ENCODE peak calls at places on chromosomes 2 and 18, in seven cellular contexts. L, W, R, V, N, F and U are unnamed samples.

GRCh38 chr2:184597571-184597980 is 753 bp upstream of the ZNF804A start:
- DNase-seq in F (no peak), N (no peak), W (peak; percentile 34), V (no peak), L (peak; percentile 94), R (peak; percentile 46), U (no peak)

GRCh38 chr2:54572262-54572635 is 116.1 kb downstream of the SPTBN1 start:
- DNase-seq in R (peak; percentile 95), L (peak; percentile 57), F (no peak), W (peak; percentile 92), N (no peak), V (no peak), U (no peak)

GRCh38 chr18:48649231-48649630 is 110.4 kb downstream of the CTIF start:
- DNase-seq in R (no peak), F (no peak), V (no peak), L (no peak), N (no peak), W (no peak), U (no peak)

GRCh38 chr2:60958361-60958760 is 59.2 kb upstream of the PEX13 start:
- DNase-seq in R (peak; percentile 8), V (no peak), L (no peak), N (peak; percentile 8), F (no peak), W (peak; percentile 53), U (no peak)

GRCh38 chr2:162731917-162732804 is 106.4 kb downstream of the KCNH7 start:
- DNase-seq in R (no peak), L (no peak), F (no peak), W (no peak), V (no peak), N (no peak), U (no peak)

GRCh38 chr2:51971136-51971535 is 939.2 kb upstream of the NRXN1 start:
- DNase-seq in V (no peak), N (no peak), R (no peak), W (peak; percentile 46), L (no peak), F (no peak), U (no peak)

GRCh38 chr2:152134488-152135280 is 35.8 kb upstream of the CACNB4 start:
- DNase-seq in V (no peak), W (no peak), F (no peak), N (no peak), L (no peak), R (peak; percentile 74), U (peak; percentile 16)

GRCh38 chr18:79496978-79497637 is 101.4 kb downstream of the NFATC1 start:
- DNase-seq in W (peak; percentile 79), N (peak; percentile 41), V (peak; percentile 50), L (no peak), F (no peak), R (peak; percentile 86), U (no peak)

GRCh38 chr2:236565879-236566402 is 3.7 kb upstream of the ACKR3 start:
- DNase-seq in N (no peak), V (no peak), W (no peak), F (no peak), R (no peak), L (no peak), U (no peak)

GRCh38 chr2:232444409-232445148 is 11.4 kb upstream of the ALPI start:
- DNase-seq in V (no peak), N (peak; percentile 1), F (no peak), W (peak; percentile 52), L (peak; percentile 80), R (peak; percentile 59), U (no peak)

GRCh38 chr2:49033394-49033793 is 120.9 kb downstream of the FSHR start:
- DNase-seq in W (no peak), R (no peak), N (no peak), L (no peak), V (no peak), F (no peak), U (no peak)

GRCh38 chr2:215970425-215970824 is 42.9 kb downstream of the MREG start:
- DNase-seq in W (no peak), N (no peak), F (no peak), V (no peak), L (no peak), R (no peak), U (no peak)

GRCh38 chr2:114113527-114113926 is 223.6 kb downstream of the ACTR3 start:
- DNase-seq in W (no peak), N (no peak), V (no peak), F (no peak), R (no peak), L (no peak), U (no peak)

GRCh38 chr2:150911766-150912280 is 349.8 kb downstream of the RBM43 start:
- DNase-seq in R (peak; percentile 97), L (peak; percentile 92), W (peak; percentile 95), F (peak; percentile 86), N (peak; percentile 85), V (no peak), U (peak; percentile 80)

GRCh38 chr2:205885492-205886099 is 200.4 kb downstream of the INO80D start:
- DNase-seq in W (peak; percentile 76), L (peak; percentile 80), V (peak; percentile 86), R (peak; percentile 78), F (peak; percentile 75), N (peak; percentile 44), U (no peak)

GRCh38 chr2:236293241-236293810 is 29.1 kb upstream of the ASB18 start:
- DNase-seq in F (no peak), V (no peak), N (no peak), W (no peak), L (no peak), R (no peak), U (no peak)

GRCh38 chr2:1436369-1436768 is 23.1 kb downstream of the TPO start:
- DNase-seq in L (no peak), W (no peak), N (no peak), F (no peak), R (no peak), V (no peak), U (no peak)

GRCh38 chr18:44851806-44852205 is 171.1 kb downstream of the SETBP1 start:
- DNase-seq in W (no peak), N (no peak), R (no peak), V (no peak), F (no peak), L (no peak), U (no peak)

GRCh38 chr2:68726608-68727367 is 7.8 kb upstream of the ARHGAP25 start:
- DNase-seq in R (no peak), F (no peak), V (peak; percentile 76), N (no peak), W (no peak), L (peak; percentile 94), U (no peak)

GRCh38 chr2:60219536-60219935 is 333.9 kb downstream of the BCL11A start:
- DNase-seq in W (no peak), V (no peak), R (no peak), F (no peak), N (no peak), L (no peak), U (no peak)

GRCh38 chr2:113692698-113693428 is 63.6 kb downstream of the SLC35F5 start:
- DNase-seq in R (no peak), L (peak; percentile 66), V (no peak), W (no peak), N (no peak), F (no peak), U (no peak)

GRCh38 chr2:222982010-222982908 is 69.7 kb upstream of the KCNE4 start:
- DNase-seq in F (peak; percentile 60), W (peak; percentile 94), R (peak; percentile 91), N (peak; percentile 47), L (peak; percentile 83), V (no peak), U (peak; percentile 80)

GRCh38 chr18:79062806-79063205 is 6.4 kb upstream of the ATP9B start:
- DNase-seq in R (no peak), V (no peak), N (no peak), F (peak; percentile 28), L (no peak), W (no peak), U (no peak)

GRCh38 chr18:77208969-77209368 is 40.7 kb upstream of the GALR1 start:
- DNase-seq in F (no peak), N (no peak), L (peak; percentile 76), V (no peak), W (peak; percentile 12), R (peak; percentile 79), U (no peak)

GRCh38 chr18:21599585-21600525 is 649 bp downstream of the ESCO1 start:
- DNase-seq in R (peak; percentile 10), L (peak; percentile 59), V (peak; percentile 88), N (no peak), F (no peak), W (peak; percentile 24), U (no peak)

GRCh38 chr2:239693330-239693729 is 292.5 kb upstream of the HDAC4 start:
- DNase-seq in R (no peak), L (no peak), N (no peak), W (no peak), V (no peak), F (no peak), U (no peak)

GRCh38 chr18:34031810-34032209 is 192.9 kb downstream of the NOL4 start:
- DNase-seq in L (no peak), F (no peak), W (no peak), N (no peak), R (no peak), V (no peak), U (no peak)
- TF ChIP-seq CTCF in L (no peak), F (no peak), W (no peak), N (peak; percentile 18), R (no peak), V (no peak), U (no peak)

GRCh38 chr2:238121511-238122286 is 16.8 kb upstream of the KLHL30 start:
- DNase-seq in W (no peak), F (no peak), N (no peak), R (no peak), V (peak; percentile 25), L (no peak), U (no peak)
- H3K4me3 ChIP-seq in W (no peak overlapping the region), F (no peak overlapping the region), N (no peak overlapping the region), R (no peak overlapping the region), V (no peak overlapping the region), L (no peak overlapping the region), U (no peak overlapping the region)

GRCh38 chr2:111900859-111901258 is 2.5 kb downstream of the MERTK start:
- DNase-seq in L (peak; percentile 71), W (no peak), N (no peak), V (no peak), R (peak; percentile 27), F (no peak), U (no peak)
- TF ChIP-seq CTCF in L (peak; percentile 46), W (peak; percentile 23), N (peak; percentile 45), V (peak; percentile 16), R (peak; percentile 34), F (no peak), U (peak; percentile 62)

GRCh38 chr2:36963106-36963505 is 3.2 kb downstream of the STRN start:
- DNase-seq in F (no peak), R (no peak), W (no peak), V (no peak), N (no peak), L (no peak), U (no peak)

GRCh38 chr2:36965196-36965595 is 1.1 kb downstream of the STRN start:
- DNase-seq in F (no peak), W (no peak), V (no peak), N (no peak), L (no peak), R (peak; percentile 54), U (no peak)

GRCh38 chr2:36964496-36965058 is 1.8 kb downstream of the STRN start:
- DNase-seq in R (no peak), N (no peak), F (no peak), W (no peak), L (no peak), V (no peak), U (no peak)

GRCh38 chr2:36965751-36966369 is 476 bp downstream of the STRN start:
- DNase-seq in V (peak; percentile 86), N (no peak), R (peak; percentile 18), W (no peak), L (peak; percentile 68), F (peak; percentile 38), U (no peak)

GRCh38 chr2:36963734-36964133 is 2.6 kb downstream of the STRN start:
- DNase-seq in L (no peak), W (no peak), F (no peak), R (no peak), N (no peak), V (no peak), U (no peak)
- H3K4me3 ChIP-seq in L (no peak overlapping the region), W (no peak overlapping the region), F (no peak overlapping the region), R (no peak overlapping the region), N (no peak overlapping the region), V (no peak overlapping the region), U (no peak overlapping the region)